ENCODE peak calls at places on chromosome 2, in eight cellular contexts. V, Y, E, G, L, Z, K and C are unnamed samples.
A peak's percentile ranks its signal among the peaks of the same experiment; 100 is the strongest.

GRCh38 chr2:180657054-180657453 is 323.4 kb upstream of the UBE2E3 start:
- DNase-seq in G (peak; percentile 12), Z (no peak), K (peak; percentile 60), L (peak; percentile 50), V (no peak), E (no peak), Y (no peak), C (no peak)

GRCh38 chr2:70241338-70241737 is 7.1 kb downstream of the TIA1 start:
- DNase-seq in Z (no peak), Y (no peak), G (no peak), V (no peak), L (peak; percentile 8), K (no peak), E (no peak), C (no peak)

GRCh38 chr2:28292491-28292890 is 100.2 kb upstream of the FOSL2 start:
- DNase-seq in G (no peak), Y (no peak), E (no peak), Z (no peak), V (no peak), L (no peak), K (no peak), C (no peak)

GRCh38 chr2:173589604-173590277 is 235.1 kb downstream of the CDCA7 start:
- DNase-seq in Z (no peak), G (no peak), V (no peak), L (peak; percentile 97), E (no peak), Y (peak; percentile 73), K (no peak), C (no peak)

GRCh38 chr2:6856548-6856920 is 9.2 kb downstream of the CMPK2 start:
- DNase-seq in G (no peak), E (no peak), Z (no peak), K (no peak), V (no peak), L (no peak), Y (no peak), C (no peak)

GRCh38 chr2:218284106-218284811 is 8.0 kb downstream of the TMBIM1 start:
- DNase-seq in K (peak; percentile 83), Y (no peak), V (no peak), Z (no peak), G (no peak), E (no peak), L (no peak), C (no peak)

GRCh38 chr2:236173734-236174607 is 5.8 kb upstream of the GBX2 start:
- DNase-seq in K (no peak), Z (no peak), G (no peak), L (no peak), V (no peak), E (no peak), Y (no peak), C (peak; percentile 1)

GRCh38 chr2:128314026-128314347 is 4.7 kb downstream of the HS6ST1 start:
- DNase-seq in Z (no peak), Y (no peak), E (no peak), L (no peak), K (no peak), V (no peak), G (no peak), C (no peak)

GRCh38 chr2:134586289-134586980 is 132.4 kb downstream of the TMEM163 start:
- DNase-seq in Y (no peak), K (no peak), Z (no peak), L (no peak), E (no peak), V (no peak), G (no peak), C (no peak)

GRCh38 chr2:238887616-238888015 is 39.7 kb downstream of the TWIST2 start:
- DNase-seq in E (no peak), Y (no peak), G (no peak), L (no peak), V (no peak), Z (no peak), K (no peak), C (no peak)

GRCh38 chr2:200050921-200051620 is 95.7 kb downstream of the MAIP1 start:
- DNase-seq in V (no peak), E (no peak), Y (no peak), G (no peak), Z (no peak), K (no peak), L (no peak), C (no peak)

GRCh38 chr2:202317080-202317859 is 51.7 kb downstream of the NOP58 start:
- DNase-seq in Y (no peak), V (peak; percentile 22), E (peak; percentile 81), Z (no peak), G (no peak), K (peak; percentile 25), L (no peak), C (peak; percentile 19)

GRCh38 chr2:28582595-28582994 is 86.7 kb downstream of the PLB1 start:
- DNase-seq in Y (no peak), V (no peak), G (no peak), L (no peak), Z (no peak), E (no peak), K (no peak), C (no peak)

GRCh38 chr2:181632733-181633401 is 24.0 kb downstream of the CERKL start:
- DNase-seq in K (no peak), Z (no peak), E (no peak), L (no peak), Y (no peak), V (no peak), G (no peak), C (no peak)

GRCh38 chr2:214108598-214108997 is 302.3 kb upstream of the VWC2L start:
- DNase-seq in L (no peak), K (no peak), E (no peak), V (no peak), Y (no peak), Z (no peak), G (no peak), C (no peak)

GRCh38 chr2:232377841-232378734 is 463 bp upstream of the ALPP start:
- DNase-seq in L (no peak), V (no peak), G (no peak), Y (no peak), K (no peak), E (no peak), Z (no peak), C (no peak)

GRCh38 chr2:120469486-120469885 is 123.5 kb downstream of the INHBB start:
- DNase-seq in G (no peak), L (no peak), K (no peak), V (no peak), E (no peak), Y (no peak), Z (no peak), C (no peak)

GRCh38 chr2:61538920-61539559 is 884 bp upstream of the XPO1 start:
- DNase-seq in E (peak; percentile 34), V (peak; percentile 47), Y (peak; percentile 15), K (peak; percentile 59), G (no peak), Z (no peak), L (peak; percentile 77), C (peak; percentile 77)

GRCh38 chr2:191894681-191895147 is 47.8 kb upstream of the CAVIN2 start:
- DNase-seq in Z (no peak), Y (no peak), K (no peak), G (no peak), V (no peak), L (no peak), E (no peak), C (no peak)

GRCh38 chr2:102041351-102041750 is 49.6 kb downstream of the IL1R2 start:
- DNase-seq in G (no peak), L (no peak), K (no peak), Z (no peak), V (peak; percentile 65), E (no peak), Y (no peak), C (no peak)

GRCh38 chr2:206088248-206088647 is 2.3 kb upstream of the INO80D start:
- DNase-seq in Y (no peak), G (no peak), L (no peak), K (no peak), Z (no peak), E (no peak), V (no peak), C (no peak)

GRCh38 chr2:28137221-28137620 is 246.7 kb downstream of the BABAM2 start:
- DNase-seq in G (peak; percentile 12), L (no peak), E (peak; percentile 29), Z (no peak), V (peak; percentile 40), Y (no peak), K (peak; percentile 62), C (no peak)

GRCh38 chr2:47321411-47322031 is 81.4 kb upstream of the MSH2 start:
- DNase-seq in V (peak; percentile 77), Z (no peak), Y (no peak), K (no peak), L (peak; percentile 30), E (no peak), G (no peak), C (peak; percentile 52)

GRCh38 chr2:122034797-122035196 is 279.3 kb downstream of the TSN start:
- DNase-seq in V (no peak), Y (no peak), G (peak; percentile 13), K (no peak), Z (no peak), E (peak; percentile 17), L (no peak), C (no peak)

GRCh38 chr2:233075141-233075965 is 15.2 kb downstream of the INPP5D start:
- DNase-seq in L (no peak), V (no peak), E (no peak), K (no peak), G (no peak), Y (no peak), Z (no peak), C (no peak)

GRCh38 chr2:74867841-74868658 is 34.1 kb downstream of the HK2 start:
- DNase-seq in L (no peak), V (no peak), Y (no peak), K (peak; percentile 47), E (no peak), G (peak; percentile 87), Z (no peak), C (no peak)

GRCh38 chr2:121363632-121364420 is 78.8 kb upstream of the TFCP2L1 start:
- DNase-seq in G (no peak), Y (no peak), L (no peak), E (no peak), K (no peak), V (no peak), Z (no peak), C (no peak)

GRCh38 chr2:149562304-149562703 is 25.3 kb downstream of the MMADHC start:
- DNase-seq in Y (peak; percentile 29), E (no peak), K (peak; percentile 34), G (no peak), L (peak; percentile 33), V (no peak), Z (no peak), C (no peak)

GRCh38 chr2:152038451-152038958 is 60.3 kb downstream of the CACNB4 start:
- DNase-seq in L (no peak), E (no peak), V (no peak), Y (no peak), K (no peak), G (no peak), Z (peak; percentile 5), C (peak; percentile 41)

GRCh38 chr2:18422416-18423165 is 137.9 kb downstream of the RDH14 start:
- DNase-seq in Z (no peak), K (no peak), Y (no peak), G (no peak), V (no peak), E (no peak), L (peak; percentile 77), C (no peak)

GRCh38 chr2:152236191-152236925 is 60.8 kb upstream of the STAM2 start:
- DNase-seq in E (no peak), L (no peak), Z (no peak), Y (no peak), V (no peak), G (no peak), K (no peak), C (no peak)

GRCh38 chr2:18167871-18168270 is 289.4 kb downstream of the KCNS3 start:
- DNase-seq in G (no peak), K (no peak), Z (no peak), V (no peak), L (peak; percentile 33), E (no peak), Y (no peak), C (no peak)

GRCh38 chr2:159226059-159226461 is 60.4 kb downstream of the WDSUB1 start:
- DNase-seq in G (no peak), Y (no peak), Z (no peak), E (no peak), K (no peak), V (no peak), L (peak; percentile 96), C (no peak)

GRCh38 chr2:178397002-178397605 is 53.9 kb downstream of the PRKRA start:
- DNase-seq in K (peak; percentile 67), Y (peak; percentile 20), G (peak; percentile 70), Z (peak; percentile 11), L (peak; percentile 84), V (peak; percentile 79), E (peak; percentile 60), C (no peak)